ENCODE peak calls at places on chromosome 4, in eight cellular contexts. M is lower lobe of right lung, P is cardiac muscle cell, I is left lung, W is fibroblast of pulmonary artery, F is choroid plexus epithelial cell, Z is IMR-90, J is bronchial epithelial cell. U is an unnamed sample.

GRCh38 chr4:122988696-122989095 is 66.3 kb upstream of the NUDT6 start:
- DNase-seq in M (no peak), P (no peak), I (no peak), W (no peak), F (no peak), Z (no peak), J (no peak), U (no peak)

GRCh38 chr4:6732441-6733357 is 16.7 kb downstream of the BLOC1S4 start:
- DNase-seq in M (peak), P (peak), I (peak), W (peak), F (peak), Z (peak), J (peak), U (peak)

GRCh38 chr4:84379881-84380618 is 119.0 kb downstream of the NKX6-1 start:
- DNase-seq in M (no peak), P (peak), I (no peak), W (peak), F (peak), Z (no peak), J (peak), U (no peak)

GRCh38 chr4:159191989-159192388 is 89.1 kb downstream of the RAPGEF2 start:
- DNase-seq in M (no peak), P (peak), I (no peak), W (peak), F (peak), Z (peak), J (peak), U (no peak)

GRCh38 chr4:112128452-112128851 is 16.8 kb upstream of the FAM241A start:
- DNase-seq in M (no peak), P (no peak), I (no peak), W (no peak), F (no peak), Z (no peak), J (no peak), U (no peak)

GRCh38 chr4:125319311-125319710 is 4.6 kb downstream of the FAT4 start:
- DNase-seq in M (no peak), P (no peak), I (no peak), W (peak), F (peak), Z (peak), J (no peak), U (no peak)

GRCh38 chr4:163384434-163384833 is 40.7 kb downstream of the NPY5R start:
- DNase-seq in M (no peak), P (no peak), I (no peak), W (no peak), F (no peak), Z (no peak), J (no peak), U (no peak)

GRCh38 chr4:93814722-93815121 is 13.8 kb upstream of the ATOH1 start:
- DNase-seq in M (peak), P (no peak), I (no peak), W (no peak), F (no peak), Z (no peak), J (no peak), U (no peak)

GRCh38 chr4:177441061-177441802 is 1.0 kb downstream of the AGA start:
- DNase-seq in M (peak), P (peak), I (no peak), W (peak), F (peak), Z (peak), J (peak), U (peak)

GRCh38 chr4:8920969-8921368 is 49.3 kb upstream of the HMX1 start:
- DNase-seq in M (no peak), P (no peak), I (no peak), W (no peak), F (no peak), Z (no peak), J (no peak), U (no peak)

GRCh38 chr4:38743866-38744265 is 38.9 kb downstream of the TLR10 start:
- DNase-seq in M (no peak), P (peak), I (no peak), W (no peak), F (peak), Z (no peak), J (no peak), U (no peak)

GRCh38 chr4:119300072-119300387 is 21.9 kb downstream of the FABP2 start:
- DNase-seq in M (peak), P (peak), I (peak), W (peak), F (peak), Z (peak), J (peak), U (no peak)

GRCh38 chr4:110196206-110196870 is 2.1 kb downstream of the ELOVL6 start:
- DNase-seq in M (peak), P (peak), I (peak), W (no peak), F (peak), Z (peak), J (no peak), U (peak)

GRCh38 chr4:77248805-77249204 is 91.8 kb downstream of the CCNG2 start:
- DNase-seq in M (no peak), P (no peak), I (no peak), W (no peak), F (no peak), Z (no peak), J (no peak), U (no peak)

GRCh38 chr4:155012469-155012868 is 196.0 kb upstream of the NPY2R start:
- DNase-seq in M (no peak), P (no peak), I (no peak), W (no peak), F (no peak), Z (no peak), J (no peak), U (no peak)

GRCh38 chr4:95547708-95548471 is 883 bp downstream of the UNC5C start:
- DNase-seq in M (peak), P (peak), I (peak), W (peak), F (peak), Z (no peak), J (no peak), U (peak)

GRCh38 chr4:158025131-158025530 is 147.7 kb downstream of the GASK1B start:
- DNase-seq in M (no peak), P (no peak), I (no peak), W (no peak), F (peak), Z (peak), J (peak), U (no peak)

GRCh38 chr4:99615210-99615834 is 40.7 kb downstream of the MTTP start:
- DNase-seq in M (no peak), P (no peak), I (no peak), W (no peak), F (no peak), Z (no peak), J (no peak), U (no peak)

GRCh38 chr4:32429151-32429550 is 1709.0 kb downstream of the PCDH7 start:
- DNase-seq in M (no peak), P (peak), I (no peak), W (peak), F (peak), Z (no peak), J (no peak), U (no peak)

GRCh38 chr4:153362184-153362583 is 17.7 kb downstream of the MND1 start:
- DNase-seq in M (no peak), P (peak), I (no peak), W (peak), F (peak), Z (peak), J (no peak), U (no peak)

GRCh38 chr4:86481429-86481828 is 112.7 kb upstream of the PTPN13 start:
- DNase-seq in M (no peak), P (no peak), I (no peak), W (no peak), F (no peak), Z (no peak), J (peak), U (no peak)
- H3K4me3 ChIP-seq in M (no peak), P (no peak), I (no peak), W (no peak), F (no peak), Z (no peak), J (no peak), U (no peak)

GRCh38 chr4:185651851-185652250 is 116.5 kb upstream of the PDLIM3 start:
- DNase-seq in M (no peak), P (no peak), I (no peak), W (no peak), F (no peak), Z (no peak), J (no peak), U (no peak)

GRCh38 chr4:185654965-185655554 is 119.8 kb upstream of the PDLIM3 start:
- DNase-seq in M (no peak), P (no peak), I (no peak), W (no peak), F (no peak), Z (no peak), J (no peak), U (no peak)

GRCh38 chr4:185648631-185649030 is 113.3 kb upstream of the PDLIM3 start:
- DNase-seq in M (no peak), P (no peak), I (no peak), W (no peak), F (no peak), Z (no peak), J (no peak), U (no peak)

GRCh38 chr4:185654311-185654710 is 119.0 kb upstream of the PDLIM3 start:
- DNase-seq in M (no peak), P (no peak), I (no peak), W (no peak), F (no peak), Z (no peak), J (peak), U (no peak)

GRCh38 chr4:185651137-185651677 is 115.9 kb upstream of the PDLIM3 start:
- DNase-seq in M (no peak), P (no peak), I (no peak), W (no peak), F (no peak), Z (no peak), J (no peak), U (no peak)
- H3K4me3 ChIP-seq in M (no peak), P (no peak), I (no peak), W (no peak), F (no peak), Z (no peak), J (no peak), U (no peak)

DNA sequence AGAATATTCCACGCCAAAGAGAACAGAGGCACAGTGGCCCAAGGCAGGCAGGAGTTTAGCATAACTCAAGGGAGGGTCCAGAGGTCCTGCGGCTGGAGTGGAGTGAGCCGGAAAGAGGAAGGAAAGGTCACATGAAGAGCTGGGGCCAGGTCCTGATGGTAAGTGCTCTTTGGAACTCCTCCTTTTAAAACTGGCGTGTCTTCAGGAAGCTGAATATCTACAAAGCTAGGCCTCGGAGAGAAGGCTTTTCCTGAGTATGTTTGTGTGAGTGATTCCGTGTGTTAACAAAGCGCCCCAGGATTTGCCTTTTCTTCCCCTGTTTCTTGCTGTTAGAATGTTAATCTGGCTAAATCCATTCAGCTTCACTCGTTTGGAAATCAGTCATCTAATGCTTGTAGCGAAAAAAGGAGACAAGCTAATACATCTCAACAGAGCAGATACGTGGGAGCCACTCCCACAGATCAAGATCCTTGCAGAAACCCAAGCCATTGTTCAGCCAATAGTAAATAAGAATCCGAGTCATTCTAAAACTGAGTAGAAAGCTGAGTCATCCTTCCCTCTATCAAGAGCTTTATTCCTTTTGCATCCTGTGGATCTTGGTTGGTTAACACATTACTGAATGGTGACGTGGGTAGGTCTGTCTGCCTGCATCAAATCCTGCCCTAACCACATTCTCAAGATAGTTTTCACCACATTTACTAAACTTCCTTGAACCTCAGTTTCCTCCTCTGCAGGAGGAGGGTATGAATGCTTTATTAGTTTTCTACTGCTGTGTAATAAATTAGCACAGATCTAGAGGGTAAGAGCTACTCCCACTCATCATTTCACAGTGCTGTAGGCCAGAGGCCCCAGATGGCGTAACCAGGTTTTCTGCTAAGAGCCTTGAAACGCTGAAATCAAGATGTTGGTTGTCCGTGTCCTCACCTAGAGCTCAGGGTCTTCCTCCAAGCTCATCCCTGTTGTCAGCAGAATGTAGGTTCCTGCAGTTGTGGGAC is 43.2 kb upstream of the RBM47 start:
- DNase-seq in M (peak), P (peak), I (no peak), W (peak), F (peak), Z (peak), J (peak), U (peak)
- H3K4me3 ChIP-seq in M (no peak), P (no peak), I (no peak), W (no peak), F (no peak), Z (no peak), J (no peak), U (no peak)

DNA sequence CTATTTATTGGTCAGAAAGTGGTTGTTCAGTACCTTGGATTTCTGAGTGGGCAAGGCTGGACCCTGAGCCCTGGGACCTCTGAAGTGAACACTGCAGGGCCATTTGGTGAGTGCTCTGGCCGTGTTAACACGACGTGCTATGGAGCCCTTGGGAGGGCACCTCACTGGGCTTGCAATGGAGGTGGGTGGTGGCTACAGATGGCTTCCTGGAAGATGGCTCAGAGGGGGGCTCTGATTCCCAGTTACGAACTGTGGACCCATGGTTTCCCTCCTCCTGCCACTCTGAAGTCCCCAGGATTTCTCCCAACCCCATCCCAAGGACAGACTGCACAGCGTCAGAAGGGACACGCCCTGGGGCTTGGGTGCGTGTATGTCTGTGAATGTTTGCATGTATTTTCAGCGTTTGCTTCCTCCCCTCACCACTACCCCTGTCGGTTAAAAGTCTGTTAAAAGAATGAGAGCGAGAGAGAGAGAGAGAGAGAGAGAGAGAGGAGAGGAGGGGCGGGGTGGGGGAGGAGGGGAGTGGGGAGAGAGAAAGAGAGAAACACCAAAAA is 3.7 kb upstream of the RHOH start:
- DNase-seq in M (no peak), P (no peak), I (no peak), W (no peak), F (no peak), Z (no peak), J (no peak), U (no peak)
- H3K4me3 ChIP-seq in M (no peak), P (no peak), I (no peak), W (no peak), F (no peak), Z (no peak), J (no peak), U (no peak)

DNA sequence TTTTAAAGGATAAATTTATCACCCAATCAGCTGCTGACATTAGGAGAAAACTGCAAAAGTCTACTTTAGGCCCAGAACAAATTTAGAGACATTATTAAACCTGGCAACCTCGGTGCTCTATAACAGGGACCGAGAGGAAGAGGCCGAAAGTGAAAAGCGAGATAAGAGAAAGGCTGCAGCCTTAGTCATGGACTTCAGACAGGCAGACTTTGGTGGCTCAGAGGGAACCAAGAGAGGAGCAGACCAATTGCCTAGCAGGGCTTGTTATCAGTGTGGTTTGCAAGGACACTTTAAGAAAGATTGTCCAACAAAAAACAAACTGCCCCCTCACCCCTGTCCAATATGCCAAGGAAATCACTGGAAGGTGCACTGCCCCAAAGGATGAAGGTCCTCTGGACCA is 12.8 kb upstream of the UGT2B10 start:
- DNase-seq in M (no peak), P (no peak), I (no peak), W (no peak), F (no peak), Z (no peak), J (no peak), U (no peak)
- H3K4me3 ChIP-seq in M (no peak), P (no peak), I (no peak), W (no peak), F (no peak), Z (no peak), J (no peak), U (no peak)

GRCh38 chr4:174405923-174406322 is 116.4 kb downstream of the HPGD start:
- DNase-seq in M (no peak), P (no peak), I (no peak), W (no peak), F (no peak), Z (no peak), J (no peak), U (no peak)

GRCh38 chr4:174403177-174403543 is 119.1 kb downstream of the HPGD start:
- DNase-seq in M (no peak), P (no peak), I (peak), W (no peak), F (no peak), Z (no peak), J (no peak), U (no peak)

GRCh38 chr4:174404677-174405076 is 117.6 kb downstream of the HPGD start:
- DNase-seq in M (no peak), P (no peak), I (no peak), W (no peak), F (no peak), Z (no peak), J (no peak), U (no peak)

GRCh38 chr4:174406416-174406815 is 115.9 kb downstream of the HPGD start:
- DNase-seq in M (no peak), P (peak), I (no peak), W (no peak), F (no peak), Z (no peak), J (no peak), U (no peak)

DNA sequence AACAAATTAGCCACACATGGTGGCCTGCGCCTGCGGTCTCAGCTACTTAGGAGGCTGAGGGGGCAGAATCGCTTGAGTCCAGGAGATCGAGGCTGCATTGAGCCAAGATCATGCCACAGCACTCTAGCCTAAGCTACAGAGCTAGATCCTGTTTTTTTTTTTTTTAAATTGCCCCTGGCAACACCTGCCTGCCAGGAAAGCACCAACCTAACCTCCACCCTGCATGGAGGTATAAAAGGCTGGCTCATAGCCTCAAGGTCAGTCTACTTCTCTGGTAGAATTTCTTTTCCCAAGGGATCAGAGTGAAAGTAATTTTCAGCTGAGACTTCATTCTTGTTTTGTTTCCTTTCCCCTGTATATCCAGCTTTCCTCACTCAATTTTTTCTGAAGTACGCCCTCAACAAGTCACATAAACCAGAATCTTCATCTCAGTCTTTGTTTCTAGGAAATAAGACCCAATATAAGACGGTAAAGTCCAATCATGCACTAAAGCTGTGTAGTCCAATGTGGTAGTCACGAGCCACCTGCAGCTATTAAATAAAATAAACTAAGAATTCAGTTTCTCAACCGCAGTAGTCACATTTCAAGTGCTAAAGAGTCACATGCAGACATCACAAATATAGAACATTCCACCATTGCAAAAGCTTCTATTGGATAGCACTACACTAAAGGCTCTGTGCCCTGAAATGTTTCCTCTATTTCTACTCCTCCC is 113.3 kb downstream of the HPGD start:
- DNase-seq in M (no peak), P (no peak), I (no peak), W (no peak), F (no peak), Z (no peak), J (no peak), U (no peak)
- H3K4me3 ChIP-seq in M (no peak), P (no peak), I (no peak), W (no peak), F (no peak), Z (no peak), J (no peak), U (no peak)

U was measured in H7.